ENCODE peak calls at places on chromosomes 12 and 14, in seven cellular contexts. One of them, this sample, is unnamed. For H3K4me1 and H3K9me3, the result is how much of the 10 kb centered on the place peaks cover.

GRCh38 chr12:80756875-80757274 is 40.2 kb downstream of the MYF5 start:
- DNase-seq in fibroblast of lung: peak
- DNase-seq in esophagus squamous epithelium: no peak
- DNase-seq in endodermal cell: no peak
- DNase-seq in MM.1S: no peak
- DNase-seq in lower lobe of right lung: no peak
- DNase-seq in mucosa of descending colon: no peak
- DNase-seq in this sample: no peak

GRCh38 chr14:22471545-22472121 is 117.4 kb downstream of the DAD1 start:
- DNase-seq in fibroblast of lung: peak
- DNase-seq in esophagus squamous epithelium: no peak
- DNase-seq in endodermal cell: peak
- DNase-seq in MM.1S: no peak
- DNase-seq in lower lobe of right lung: peak
- DNase-seq in mucosa of descending colon: peak
- DNase-seq in this sample: no peak

GRCh38 chr12:74254784-74255183 is 282.9 kb upstream of the ATXN7L3B start:
- DNase-seq in fibroblast of lung: no peak
- DNase-seq in esophagus squamous epithelium: no peak
- DNase-seq in endodermal cell: no peak
- DNase-seq in MM.1S: no peak
- DNase-seq in lower lobe of right lung: no peak
- DNase-seq in mucosa of descending colon: no peak
- DNase-seq in this sample: no peak

GRCh38 chr12:58176296-58176869 is 235.0 kb downstream of the ATP23 start:
- DNase-seq in fibroblast of lung: peak
- DNase-seq in esophagus squamous epithelium: no peak
- DNase-seq in endodermal cell: peak
- DNase-seq in MM.1S: no peak
- DNase-seq in lower lobe of right lung: no peak
- DNase-seq in mucosa of descending colon: no peak
- DNase-seq in this sample: no peak

GRCh38 chr12:13816394-13816793 is 165.0 kb downstream of the GRIN2B start:
- DNase-seq in fibroblast of lung: no peak
- DNase-seq in esophagus squamous epithelium: no peak
- DNase-seq in endodermal cell: no peak
- DNase-seq in MM.1S: no peak
- DNase-seq in lower lobe of right lung: no peak
- DNase-seq in mucosa of descending colon: no peak
- DNase-seq in this sample: no peak

GRCh38 chr14:73771848-73772705 is 57.9 kb upstream of the PNMA1 start:
- DNase-seq in fibroblast of lung: peak
- DNase-seq in esophagus squamous epithelium: no peak
- DNase-seq in endodermal cell: peak
- DNase-seq in MM.1S: peak
- DNase-seq in lower lobe of right lung: peak
- DNase-seq in mucosa of descending colon: peak
- DNase-seq in this sample: no peak

GRCh38 chr14:21098134-21098891 is at the start of gene ZNF219:
- DNase-seq in fibroblast of lung: peak
- DNase-seq in esophagus squamous epithelium: no peak
- DNase-seq in endodermal cell: peak
- DNase-seq in MM.1S: no peak
- DNase-seq in lower lobe of right lung: peak
- DNase-seq in mucosa of descending colon: peak
- DNase-seq in this sample: no peak

GRCh38 chr14:32635103-32635719 is 303.5 kb upstream of the NPAS3 start:
- DNase-seq in fibroblast of lung: peak
- DNase-seq in esophagus squamous epithelium: no peak
- DNase-seq in endodermal cell: no peak
- DNase-seq in MM.1S: no peak
- DNase-seq in lower lobe of right lung: no peak
- DNase-seq in mucosa of descending colon: no peak
- DNase-seq in this sample: no peak

GRCh38 chr12:14775652-14776020 is 27.6 kb downstream of the WBP11 start:
- DNase-seq in fibroblast of lung: peak
- DNase-seq in esophagus squamous epithelium: no peak
- DNase-seq in endodermal cell: no peak
- DNase-seq in MM.1S: no peak
- DNase-seq in lower lobe of right lung: no peak
- DNase-seq in mucosa of descending colon: no peak
- DNase-seq in this sample: no peak

GRCh38 chr14:69610859-69611263 is 535 bp upstream of the SUSD6 start:
- DNase-seq in fibroblast of lung: no peak
- DNase-seq in esophagus squamous epithelium: no peak
- DNase-seq in endodermal cell: peak
- DNase-seq in MM.1S: no peak
- DNase-seq in lower lobe of right lung: no peak
- DNase-seq in mucosa of descending colon: no peak
- DNase-seq in this sample: no peak

GRCh38 chr12:91222746-91223145 is 40.1 kb upstream of the DCN start:
- DNase-seq in fibroblast of lung: peak
- DNase-seq in esophagus squamous epithelium: no peak
- DNase-seq in endodermal cell: no peak
- DNase-seq in MM.1S: no peak
- DNase-seq in lower lobe of right lung: no peak
- DNase-seq in mucosa of descending colon: no peak
- DNase-seq in this sample: no peak

GRCh38 chr12:56683-57346 is 9.8 kb upstream of the IQSEC3 start:
- DNase-seq in fibroblast of lung: no peak
- DNase-seq in esophagus squamous epithelium: no peak
- DNase-seq in endodermal cell: peak
- DNase-seq in MM.1S: no peak
- DNase-seq in lower lobe of right lung: no peak
- DNase-seq in mucosa of descending colon: no peak
- DNase-seq in this sample: no peak

GRCh38 chr12:85856966-85857365 is 17.1 kb upstream of the NTS start:
- DNase-seq in fibroblast of lung: no peak
- DNase-seq in esophagus squamous epithelium: no peak
- DNase-seq in endodermal cell: no peak
- DNase-seq in MM.1S: no peak
- DNase-seq in lower lobe of right lung: no peak
- DNase-seq in mucosa of descending colon: no peak
- DNase-seq in this sample: no peak

GRCh38 chr14:46250113-46250703 is 401.4 kb downstream of the RPL10L start:
- DNase-seq in fibroblast of lung: peak
- DNase-seq in esophagus squamous epithelium: no peak
- DNase-seq in endodermal cell: no peak
- DNase-seq in MM.1S: no peak
- DNase-seq in lower lobe of right lung: no peak
- DNase-seq in mucosa of descending colon: no peak
- DNase-seq in this sample: no peak

GRCh38 chr12:121812320-121812871 is 8.6 kb downstream of the SETD1B start:
- DNase-seq in fibroblast of lung: peak
- DNase-seq in esophagus squamous epithelium: no peak
- DNase-seq in endodermal cell: peak
- DNase-seq in MM.1S: no peak
- DNase-seq in lower lobe of right lung: peak
- DNase-seq in mucosa of descending colon: peak
- DNase-seq in this sample: no peak

GRCh38 chr12:46798648-46799047 is 27.1 kb downstream of the SLC38A4 start:
- DNase-seq in fibroblast of lung: no peak
- DNase-seq in esophagus squamous epithelium: no peak
- DNase-seq in endodermal cell: no peak
- DNase-seq in MM.1S: no peak
- DNase-seq in lower lobe of right lung: no peak
- DNase-seq in mucosa of descending colon: no peak
- DNase-seq in this sample: no peak

GRCh38 chr12:130375888-130376287 is 38.2 kb downstream of the PIWIL1 start:
- DNase-seq in fibroblast of lung: no peak
- DNase-seq in esophagus squamous epithelium: no peak
- DNase-seq in endodermal cell: no peak
- DNase-seq in MM.1S: no peak
- DNase-seq in lower lobe of right lung: no peak
- DNase-seq in mucosa of descending colon: no peak
- DNase-seq in this sample: no peak

GRCh38 chr14:100867631-100868315 is 35.7 kb downstream of the RTL1 start:
- DNase-seq in fibroblast of lung: no peak
- DNase-seq in esophagus squamous epithelium: no peak
- DNase-seq in endodermal cell: no peak
- DNase-seq in MM.1S: no peak
- DNase-seq in lower lobe of right lung: peak
- DNase-seq in mucosa of descending colon: peak
- DNase-seq in this sample: peak

GRCh38 chr12:539540-540310 is 80.0 kb downstream of the B4GALNT3 start:
- DNase-seq in fibroblast of lung: no peak
- DNase-seq in esophagus squamous epithelium: no peak
- DNase-seq in endodermal cell: no peak
- DNase-seq in MM.1S: no peak
- DNase-seq in lower lobe of right lung: no peak
- DNase-seq in mucosa of descending colon: no peak
- DNase-seq in this sample: no peak

GRCh38 chr12:59164991-59165718 is 244.9 kb upstream of the LRIG3 start:
- DNase-seq in fibroblast of lung: peak
- DNase-seq in esophagus squamous epithelium: no peak
- DNase-seq in endodermal cell: no peak
- DNase-seq in MM.1S: peak
- DNase-seq in lower lobe of right lung: no peak
- DNase-seq in mucosa of descending colon: no peak
- DNase-seq in this sample: no peak

GRCh38 chr14:104086661-104087461 is 1.4 kb downstream of the ASPG start:
- DNase-seq in fibroblast of lung: no peak
- DNase-seq in esophagus squamous epithelium: no peak
- DNase-seq in endodermal cell: peak
- DNase-seq in MM.1S: no peak
- DNase-seq in lower lobe of right lung: no peak
- DNase-seq in mucosa of descending colon: peak
- DNase-seq in this sample: no peak

GRCh38 chr12:104384141-104384880 is 72.4 kb upstream of the CHST11 start:
- DNase-seq in fibroblast of lung: no peak
- DNase-seq in esophagus squamous epithelium: no peak
- DNase-seq in endodermal cell: no peak
- DNase-seq in MM.1S: no peak
- DNase-seq in lower lobe of right lung: no peak
- DNase-seq in mucosa of descending colon: no peak
- DNase-seq in this sample: no peak

GRCh38 chr14:82854131-82854530 is 1320.5 kb upstream of the SEL1L start:
- DNase-seq in fibroblast of lung: no peak
- DNase-seq in esophagus squamous epithelium: no peak
- DNase-seq in endodermal cell: peak
- DNase-seq in MM.1S: no peak
- DNase-seq in lower lobe of right lung: no peak
- DNase-seq in mucosa of descending colon: no peak
- DNase-seq in this sample: no peak

GRCh38 chr12:31586703-31587102 is 4.2 kb downstream of the DENND5B start:
- DNase-seq in fibroblast of lung: no peak
- DNase-seq in esophagus squamous epithelium: no peak
- DNase-seq in endodermal cell: no peak
- DNase-seq in MM.1S: peak
- DNase-seq in lower lobe of right lung: no peak
- DNase-seq in mucosa of descending colon: no peak
- DNase-seq in this sample: no peak

GRCh38 chr12:31583878-31584277 is 7.1 kb downstream of the DENND5B start:
- DNase-seq in fibroblast of lung: no peak
- DNase-seq in esophagus squamous epithelium: no peak
- DNase-seq in endodermal cell: no peak
- DNase-seq in MM.1S: no peak
- DNase-seq in lower lobe of right lung: no peak
- DNase-seq in mucosa of descending colon: no peak
- DNase-seq in this sample: no peak

GRCh38 chr12:31585271-31585670 is 5.7 kb downstream of the DENND5B start:
- DNase-seq in fibroblast of lung: no peak
- DNase-seq in esophagus squamous epithelium: no peak
- DNase-seq in endodermal cell: no peak
- DNase-seq in MM.1S: no peak
- DNase-seq in lower lobe of right lung: no peak
- DNase-seq in mucosa of descending colon: no peak
- DNase-seq in this sample: no peak

GRCh38 chr12:31585895-31586294 is 5.0 kb downstream of the DENND5B start:
- DNase-seq in fibroblast of lung: no peak
- DNase-seq in esophagus squamous epithelium: no peak
- DNase-seq in endodermal cell: no peak
- DNase-seq in MM.1S: no peak
- DNase-seq in lower lobe of right lung: no peak
- DNase-seq in mucosa of descending colon: no peak
- DNase-seq in this sample: no peak

GRCh38 chr12:31584782-31585181 is 6.2 kb downstream of the DENND5B start:
- DNase-seq in fibroblast of lung: no peak
- DNase-seq in esophagus squamous epithelium: no peak
- DNase-seq in endodermal cell: no peak
- DNase-seq in MM.1S: no peak
- DNase-seq in lower lobe of right lung: no peak
- DNase-seq in mucosa of descending colon: no peak
- DNase-seq in this sample: no peak
- H3K4me1 ChIP-seq in fibroblast of lung: under half
- H3K4me1 ChIP-seq in esophagus squamous epithelium: under half
- H3K4me1 ChIP-seq in endodermal cell: under half
- H3K4me1 ChIP-seq in MM.1S: under half
- H3K4me1 ChIP-seq in lower lobe of right lung: under half
- H3K4me1 ChIP-seq in mucosa of descending colon: under half
- H3K4me1 ChIP-seq in this sample: under half

GRCh38 chr14:106509795-106510194 is 983.4 kb downstream of the TMEM121 start:
- DNase-seq in fibroblast of lung: no peak
- DNase-seq in esophagus squamous epithelium: no peak
- DNase-seq in endodermal cell: no peak
- DNase-seq in MM.1S: no peak
- DNase-seq in lower lobe of right lung: no peak
- DNase-seq in mucosa of descending colon: no peak
- DNase-seq in this sample: no peak
- H3K9me3 ChIP-seq in fibroblast of lung: under half
- H3K9me3 ChIP-seq in esophagus squamous epithelium: under half
- H3K9me3 ChIP-seq in endodermal cell: half or more
- H3K9me3 ChIP-seq in MM.1S: under half
- H3K9me3 ChIP-seq in lower lobe of right lung: under half
- H3K9me3 ChIP-seq in mucosa of descending colon: under half
- H3K9me3 ChIP-seq in this sample: under half

GRCh38 chr12:70122804-70123203 is 120.4 kb upstream of the CNOT2 start:
- DNase-seq in fibroblast of lung: no peak
- DNase-seq in esophagus squamous epithelium: no peak
- DNase-seq in endodermal cell: peak
- DNase-seq in MM.1S: no peak
- DNase-seq in lower lobe of right lung: no peak
- DNase-seq in mucosa of descending colon: no peak
- DNase-seq in this sample: no peak
- TF ChIP-seq CTCF in fibroblast of lung: no peak
- TF ChIP-seq CTCF in esophagus squamous epithelium: no peak
- TF ChIP-seq CTCF in endodermal cell: no peak
- TF ChIP-seq CTCF in MM.1S: no peak
- TF ChIP-seq CTCF in lower lobe of right lung: no peak
- TF ChIP-seq CTCF in mucosa of descending colon: no peak
- TF ChIP-seq CTCF in this sample: no peak

GRCh38 chr12:100141998-100142850 is 450 bp downstream of the BLTP3B start:
- DNase-seq in fibroblast of lung: no peak
- DNase-seq in esophagus squamous epithelium: no peak
- DNase-seq in endodermal cell: peak
- DNase-seq in MM.1S: peak
- DNase-seq in lower lobe of right lung: peak
- DNase-seq in mucosa of descending colon: peak
- DNase-seq in this sample: no peak
- H3K4me1 ChIP-seq in fibroblast of lung: under half
- H3K4me1 ChIP-seq in esophagus squamous epithelium: under half
- H3K4me1 ChIP-seq in endodermal cell: under half
- H3K4me1 ChIP-seq in MM.1S: under half
- H3K4me1 ChIP-seq in lower lobe of right lung: under half
- H3K4me1 ChIP-seq in mucosa of descending colon: under half
- H3K4me1 ChIP-seq in this sample: under half